ENCODE peak calls at places on chromosome 22, in five cellular contexts. V, L, O, U and M are unnamed samples.

GRCh38 chr22:23779731-23780130 is 7.0 kb upstream of the SMARCB1 start:
- DNase-seq in V (no peak), L (no peak), O (no peak), U (no peak), M (no peak)

GRCh38 chr22:24950272-24950902 is 2.1 kb upstream of the KIAA1671 start:
- DNase-seq in V (no peak), L (peak; percentile 69), O (no peak), U (no peak), M (peak; percentile 82)

GRCh38 chr22:23834830-23835772 is 3.7 kb downstream of the DERL3 start:
- DNase-seq in V (no peak), L (no peak), O (no peak), U (peak; percentile 76), M (no peak)

GRCh38 chr22:41264408-41264941 is 21.5 kb downstream of the RANGAP1 start:
- DNase-seq in V (no peak), L (no peak), O (no peak), U (no peak), M (no peak)

GRCh38 chr22:47446821-47447810 is 684.7 kb downstream of the TBC1D22A start:
- DNase-seq in V (no peak), L (no peak), O (peak; percentile 12), U (no peak), M (no peak)

GRCh38 chr22:43535741-43536140 is 123.9 kb downstream of the MPPED1 start:
- DNase-seq in V (no peak), L (no peak), O (no peak), U (no peak), M (no peak)

GRCh38 chr22:41410311-41410751 is 28.6 kb downstream of the TEF start:
- DNase-seq in V (no peak), L (no peak), O (no peak), U (peak; percentile 77), M (no peak)

GRCh38 chr22:46946383-46946965 is 184.0 kb downstream of the TBC1D22A start:
- DNase-seq in V (no peak), L (no peak), O (peak; percentile 12), U (no peak), M (no peak)

GRCh38 chr22:37843746-37844089 is 416 bp downstream of the ANKRD54 start:
- DNase-seq in V (no peak), L (no peak), O (peak; percentile 64), U (peak; percentile 76), M (no peak)

GRCh38 chr22:39003165-39003638 is 10.9 kb upstream of the APOBEC3C start:
- DNase-seq in V (peak; percentile 68), L (peak; percentile 90), O (peak; percentile 70), U (peak; percentile 82), M (peak; percentile 89)

GRCh38 chr22:38218661-38219331 is 17.0 kb downstream of the MAFF start:
- DNase-seq in V (peak; percentile 59), L (peak; percentile 97), O (peak; percentile 85), U (peak; percentile 80), M (peak; percentile 96)

GRCh38 chr22:40499187-40499753 is 128.9 kb downstream of the SGSM3 start:
- DNase-seq in V (peak; percentile 60), L (peak; percentile 96), O (no peak), U (no peak), M (peak; percentile 97)

GRCh38 chr22:23283591-23284503 is 103.5 kb downstream of the BCR start:
- DNase-seq in V (no peak), L (no peak), O (no peak), U (no peak), M (peak; percentile 29)

GRCh38 chr22:23910496-23911190 is 16.5 kb downstream of the MIF start:
- DNase-seq in V (no peak), L (no peak), O (no peak), U (no peak), M (no peak)

GRCh38 chr22:24247564-24248344 is 2.9 kb upstream of the GGT5 start:
- DNase-seq in V (peak; percentile 93), L (peak; percentile 98), O (peak; percentile 78), U (peak; percentile 87), M (peak; percentile 100)

GRCh38 chr22:30373331-30374325 is 13.6 kb downstream of the RNF215 start:
- DNase-seq in V (no peak), L (no peak), O (no peak), U (no peak), M (no peak)

GRCh38 chr22:50233223-50233622 is 11.6 kb downstream of the TUBGCP6 start:
- DNase-seq in V (no peak), L (no peak), O (no peak), U (peak; percentile 9), M (no peak)

GRCh38 chr22:47192106-47192650 is 429.7 kb downstream of the TBC1D22A start:
- DNase-seq in V (no peak), L (no peak), O (peak; percentile 26), U (no peak), M (no peak)

GRCh38 chr22:44091021-44091721 is 67.1 kb downstream of the PARVB start:
- DNase-seq in V (peak; percentile 32), L (peak; percentile 36), O (no peak), U (no peak), M (peak; percentile 31)

GRCh38 chr22:20588843-20589581 is 81.6 kb downstream of the MED15 start:
- DNase-seq in V (no peak), L (no peak), O (no peak), U (peak; percentile 11), M (no peak)

GRCh38 chr22:25484916-25485315 is 79.6 kb upstream of the GRK3 start:
- DNase-seq in V (no peak), L (no peak), O (no peak), U (no peak), M (no peak)

GRCh38 chr22:42202669-42203068 is 67.8 kb downstream of the TCF20 start:
- DNase-seq in V (no peak), L (peak; percentile 27), O (no peak), U (no peak), M (peak; percentile 30)

GRCh38 chr22:47194476-47195155 is 432.2 kb downstream of the TBC1D22A start:
- DNase-seq in V (no peak), L (no peak), O (peak; percentile 5), U (no peak), M (no peak)

GRCh38 chr22:46737976-46738641 is at the start of gene CERK:
- DNase-seq in V (peak; percentile 41), L (peak; percentile 64), O (peak; percentile 80), U (peak; percentile 87), M (peak; percentile 71)

GRCh38 chr22:46815896-46816721 is 53.7 kb downstream of the TBC1D22A start:
- DNase-seq in V (no peak), L (peak; percentile 53), O (peak; percentile 38), U (no peak), M (peak; percentile 57)

GRCh38 chr22:21629262-21630149 is at the start of gene YDJC:
- DNase-seq in V (peak; percentile 76), L (peak; percentile 92), O (peak; percentile 89), U (peak; percentile 97), M (peak; percentile 92)

GRCh38 chr22:46977656-46978343 is 215.3 kb downstream of the TBC1D22A start:
- DNase-seq in V (no peak), L (no peak), O (no peak), U (no peak), M (no peak)

GRCh38 chr22:39360674-39361413 is 11.1 kb downstream of the SYNGR1 start:
- DNase-seq in V (no peak), L (no peak), O (no peak), U (no peak), M (no peak)

GRCh38 chr22:44147821-44148574 is 32.7 kb upstream of the PARVG start:
- DNase-seq in V (no peak), L (no peak), O (no peak), U (no peak), M (no peak)

GRCh38 chr22:24244144-24244787 is 616 bp downstream of the GGT5 start:
- DNase-seq in V (no peak), L (peak; percentile 79), O (no peak), U (no peak), M (peak; percentile 88)

DNA sequence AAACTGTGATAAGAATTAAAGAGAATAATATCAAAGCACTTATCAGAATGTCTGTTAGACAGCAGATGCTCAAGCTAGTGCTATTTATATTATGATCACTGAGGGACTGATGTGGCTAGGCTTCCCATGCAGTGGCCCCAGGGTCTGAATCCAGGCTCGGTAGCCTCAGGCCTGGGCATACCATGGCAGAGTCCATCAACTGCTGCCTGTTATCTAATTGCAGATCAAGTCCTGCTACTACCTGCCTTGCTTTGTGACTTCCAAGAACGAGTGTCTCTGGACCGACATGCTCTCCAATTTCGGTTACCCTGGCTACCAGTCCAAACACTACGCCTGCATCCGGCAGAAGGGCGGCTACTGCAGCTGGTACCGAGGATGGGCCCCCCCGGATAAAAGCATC is 57.5 kb downstream of the TIMP3 start:
- DNase-seq in V (no peak), L (no peak), O (no peak), U (no peak), M (no peak)
- TF ChIP-seq CTCF in V (no peak), L (no peak), O (no peak), U (no peak), M (no peak)

GRCh38 chr22:26568207-26568706 is 21.7 kb downstream of the TPST2 start:
- DNase-seq in V (no peak), L (no peak), O (no peak), U (no peak), M (no peak)
- H3K4me3 ChIP-seq in V (no peak overlapping the region), L (no peak overlapping the region), O (no peak overlapping the region), U (no peak overlapping the region), M (no peak overlapping the region)

GRCh38 chr22:27888310-27888709 is 30.7 kb downstream of the PITPNB start:
- DNase-seq in V (no peak), L (no peak), O (no peak), U (no peak), M (no peak)

GRCh38 chr22:27892064-27892463 is 27.0 kb downstream of the PITPNB start:
- DNase-seq in V (no peak), L (no peak), O (no peak), U (no peak), M (no peak)

GRCh38 chr22:27883656-27884350 is 35.3 kb downstream of the PITPNB start:
- DNase-seq in V (no peak), L (no peak), O (no peak), U (no peak), M (no peak)

GRCh38 chr22:27885977-27886842 is 32.8 kb downstream of the PITPNB start:
- DNase-seq in V (peak; percentile 44), L (peak; percentile 87), O (peak; percentile 52), U (no peak), M (peak; percentile 72)

GRCh38 chr22:27886843-27887151 is 32.3 kb downstream of the PITPNB start:
- DNase-seq in V (no peak), L (no peak), O (no peak), U (no peak), M (no peak)
- TF ChIP-seq CTCF in V (no peak), L (no peak), O (no peak), U (no peak), M (no peak)

DNA sequence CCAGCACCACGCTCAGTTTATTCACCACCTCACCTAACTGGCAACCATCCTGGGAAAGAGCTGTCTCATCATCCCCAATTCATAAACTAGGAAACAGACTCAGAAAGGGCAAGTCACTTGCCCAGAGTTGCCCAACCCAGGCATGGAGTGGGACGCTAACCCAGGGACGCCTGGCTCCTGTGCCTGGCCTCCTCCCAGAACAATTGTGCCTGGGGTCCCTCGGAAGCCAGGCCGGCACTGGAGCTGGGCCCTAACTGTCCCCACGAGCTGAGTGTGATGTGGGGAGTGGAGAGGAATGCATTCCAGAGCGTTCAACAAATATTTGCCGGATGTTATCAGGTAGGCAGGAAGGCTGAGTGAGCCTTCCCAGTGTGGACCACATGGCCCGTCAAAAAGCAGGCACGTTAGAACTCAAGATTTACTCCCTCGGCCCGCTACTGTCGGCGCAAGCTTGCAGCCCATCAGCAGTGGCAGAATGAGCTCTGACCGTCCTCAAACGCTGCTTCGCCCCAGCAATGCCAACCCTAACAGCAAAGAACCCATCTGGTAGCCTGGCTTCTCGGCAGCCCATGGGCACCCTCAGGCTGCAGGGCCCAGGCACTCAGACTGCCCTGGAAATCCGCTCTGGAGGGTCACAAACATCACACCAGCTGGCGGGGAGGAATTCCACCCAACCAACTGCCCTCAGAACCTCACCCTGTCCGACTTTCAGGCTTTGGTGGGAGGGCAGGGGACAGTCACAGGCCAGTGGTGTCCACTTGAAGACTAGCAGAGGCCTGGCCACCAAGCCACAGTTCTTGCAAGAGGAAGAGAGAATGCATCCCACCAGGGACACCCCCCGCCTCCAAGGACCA is 35.6 kb downstream of the MYH9 start:
- DNase-seq in V (no peak), L (peak; percentile 59), O (no peak), U (no peak), M (no peak)
- H3K4me3 ChIP-seq in V (peak overlapping the region; percentile 16), L (peak overlapping the region; percentile 28), O (no peak overlapping the region), U (no peak overlapping the region), M (no peak overlapping the region)